ENCODE peak calls at places on chromosomes 11 and 22, in eight cellular contexts. V is kidney epithelial cell; W is effector CD4-positive, alpha-beta T cell; H is iPS DF 19.7; U is cardiac fibroblast; D is astrocyte of the cerebellum; I is activated CD4-positive, alpha-beta T cell treated with anti-CD3 and anti-CD28 coated beads, Interleukin-2, amount 50 U/mL, for 1 hour; Q is NCI-H2081. N is an unnamed sample.

GRCh38 chr22:24433868-24434471 is 6.6 kb downstream of the ADORA2A start:
- DNase-seq in V (no peak), W (peak), H (no peak), U (peak), D (no peak), I (peak), Q (no peak), N (peak)

GRCh38 chr22:36762687-36763260 is 13.1 kb downstream of the IFT27 start:
- DNase-seq in V (no peak), W (no peak), H (no peak), U (peak), D (no peak), I (no peak), Q (no peak), N (no peak)

GRCh38 chr11:47192111-47192510 is 5.9 kb upstream of the PACSIN3 start:
- DNase-seq in V (no peak), W (no peak), H (no peak), U (no peak), D (no peak), I (no peak), Q (no peak), N (no peak)

GRCh38 chr22:36435516-36436415 is 45.7 kb downstream of the TXN2 start:
- DNase-seq in V (no peak), W (peak), H (no peak), U (no peak), D (no peak), I (peak), Q (no peak), N (peak)

GRCh38 chr11:64120951-64121569 is 44.9 kb downstream of the MACROD1 start:
- DNase-seq in V (no peak), W (no peak), H (no peak), U (peak), D (no peak), I (no peak), Q (no peak), N (no peak)

GRCh38 chr22:28019881-28020861 is 101.1 kb upstream of the PITPNB start:
- DNase-seq in V (no peak), W (peak), H (peak), U (peak), D (no peak), I (peak), Q (peak), N (peak)

GRCh38 chr22:49080631-49081030 is 747.0 kb downstream of the BRD1 start:
- DNase-seq in V (no peak), W (no peak), H (no peak), U (no peak), D (no peak), I (no peak), Q (no peak), N (no peak)

GRCh38 chr11:18853086-18853720 is 61.6 kb upstream of the PTPN5 start:
- DNase-seq in V (peak), W (no peak), H (peak), U (peak), D (no peak), I (no peak), Q (peak), N (peak)

GRCh38 chr11:92667446-92668165 is 301.8 kb upstream of the MTNR1B start:
- DNase-seq in V (no peak), W (no peak), H (peak), U (no peak), D (no peak), I (no peak), Q (peak), N (no peak)

GRCh38 chr11:44528103-44528502 is 37.4 kb upstream of the CD82 start:
- DNase-seq in V (no peak), W (no peak), H (no peak), U (no peak), D (no peak), I (no peak), Q (no peak), N (no peak)

GRCh38 chr22:46946383-46946965 is 184.0 kb downstream of the TBC1D22A start:
- DNase-seq in V (no peak), W (no peak), H (no peak), U (no peak), D (no peak), I (no peak), Q (no peak), N (no peak)

GRCh38 chr22:28600546-28601143 is 79.0 kb downstream of the TTC28 start:
- DNase-seq in V (peak), W (peak), H (no peak), U (peak), D (peak), I (no peak), Q (peak), N (peak)

GRCh38 chr11:124643605-124644425 is 21.2 kb downstream of the TBRG1 start:
- DNase-seq in V (no peak), W (no peak), H (no peak), U (peak), D (peak), I (no peak), Q (no peak), N (no peak)

GRCh38 chr11:75429902-75430691 is 2.9 kb downstream of the KLHL35 start:
- DNase-seq in V (peak), W (peak), H (no peak), U (peak), D (peak), I (peak), Q (peak), N (peak)

GRCh38 chr22:43446037-43446803 is 34.4 kb downstream of the MPPED1 start:
- DNase-seq in V (no peak), W (no peak), H (no peak), U (no peak), D (no peak), I (no peak), Q (peak), N (no peak)

N was measured in GM20000.